ENCODE peak calls at places on chromosomes 16 and 17, in five cellular contexts. X is mesendoderm, C is trophoblast cell, O is IMR-90, R is neuronal stem cell. P is an unnamed sample.

GRCh38 chr16:87834668-87835473 is 34.4 kb downstream of the SLC7A5 start:
- DNase-seq in X (no peak), C (no peak), O (peak), R (no peak), P (no peak)

GRCh38 chr17:38742431-38743308 is 5.5 kb downstream of the PCGF2 start:
- DNase-seq in R (no peak), X (no peak), C (no peak), O (peak), P (no peak)

GRCh38 chr17:5122586-5123342 is 6.9 kb downstream of the USP6 start:
- DNase-seq in R (peak), O (no peak), C (no peak), X (peak), P (peak)

GRCh38 chr17:74938194-74938950 is 2.7 kb downstream of the OTOP3 start:
- DNase-seq in X (no peak), O (no peak), C (no peak), R (no peak), P (no peak)

GRCh38 chr17:40648326-40648968 is 829 bp upstream of the SMARCE1 start:
- DNase-seq in X (no peak), O (peak), R (peak), C (peak), P (no peak)

GRCh38 chr17:81684442-81684911 is 666 bp downstream of the HGS start:
- DNase-seq in X (peak), C (no peak), O (peak), R (no peak), P (no peak)

GRCh38 chr17:16935786-16936185 is 36.1 kb downstream of the TNFRSF13B start:
- DNase-seq in C (no peak), X (no peak), O (no peak), R (no peak), P (peak)

GRCh38 chr17:78419970-78420820 is 41.7 kb downstream of the PGS1 start:
- DNase-seq in X (no peak), R (no peak), O (no peak), C (no peak), P (no peak)

GRCh38 chr16:14004719-14005315 is 66.3 kb upstream of the MRTFB start:
- DNase-seq in O (no peak), C (no peak), X (no peak), R (no peak), P (no peak)

GRCh38 chr16:49876716-49877129 is 20.8 kb upstream of the ZNF423 start:
- DNase-seq in O (no peak), C (peak), R (peak), X (peak), P (peak)

GRCh38 chr17:81481011-81481799 is 31.4 kb downstream of the ACTG1 start:
- DNase-seq in C (no peak), R (peak), X (peak), O (peak), P (peak)

GRCh38 chr16:70614208-70614951 is 32.0 kb upstream of the IL34 start:
- DNase-seq in C (no peak), X (no peak), O (no peak), R (no peak), P (peak)

GRCh38 chr16:46859719-46860152 is 24.4 kb upstream of the GPT2 start:
- DNase-seq in X (peak), C (peak), R (no peak), O (peak), P (no peak)

GRCh38 chr17:74452027-74452840 is 14.2 kb upstream of the CD300A start:
- DNase-seq in R (no peak), O (no peak), C (no peak), X (peak), P (peak)

GRCh38 chr17:64599187-64599676 is 62.9 kb downstream of the SMURF2 start:
- DNase-seq in C (no peak), R (no peak), X (no peak), O (no peak), P (peak)

GRCh38 chr17:60421273-60422161 is 772 bp upstream of the CHCT1 start:
- DNase-seq in X (peak), C (peak), O (peak), R (peak), P (peak)

GRCh38 chr16:68116256-68116853 is 31.2 kb downstream of the NFATC3 start:
- DNase-seq in R (no peak), X (no peak), O (peak), C (no peak), P (no peak)

GRCh38 chr17:68301438-68301959 is 10.2 kb downstream of the ARSG start:
- DNase-seq in C (peak), R (no peak), X (peak), O (no peak), P (no peak)

GRCh38 chr17:67500677-67501300 is 123.7 kb downstream of the PITPNC1 start:
- DNase-seq in O (no peak), C (peak), X (no peak), R (no peak), P (peak)

GRCh38 chr17:38464723-38465419 is 36.6 kb downstream of the ARHGAP23 start:
- DNase-seq in R (no peak), X (no peak), O (peak), C (no peak), P (no peak)

GRCh38 chr16:55539049-55539448 is 27.4 kb upstream of the CAPNS2 start:
- DNase-seq in X (no peak), C (no peak), R (no peak), O (peak), P (no peak)

DNA sequence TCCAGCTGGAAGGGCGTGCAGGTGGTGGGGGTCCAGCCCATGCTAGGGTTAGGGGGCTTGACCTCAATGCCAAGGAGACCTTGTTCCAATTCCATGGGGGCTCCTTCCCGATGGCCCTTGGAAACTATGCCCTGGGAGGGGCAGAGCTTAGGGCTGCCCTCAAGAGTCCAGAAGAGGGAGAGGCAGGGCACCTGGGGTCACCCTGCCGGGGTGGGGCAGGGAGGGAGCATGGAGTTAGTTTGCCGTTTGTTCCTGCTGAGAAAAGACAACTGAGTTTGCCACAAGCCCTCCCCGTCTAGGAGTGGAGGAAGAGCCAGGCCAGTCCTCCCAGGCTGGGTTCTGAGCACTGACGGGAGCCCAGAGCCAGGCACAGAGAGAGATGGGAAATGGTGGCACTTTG is 21.4 kb downstream of the MMP15 start:
- DNase-seq in C (no peak), X (no peak), O (no peak), R (no peak), P (no peak)
- H3K4me2 ChIP-seq in C (no peak), X (no peak), O (no peak), R (no peak), P (no peak)

GRCh38 chr16:89096042-89096717 is 2.5 kb downstream of the ACSF3 start:
- DNase-seq in R (no peak), O (no peak), C (no peak), X (no peak), P (no peak)

GRCh38 chr16:89095401-89095974 is 1.8 kb downstream of the ACSF3 start:
- DNase-seq in X (no peak), R (no peak), O (no peak), C (no peak), P (no peak)

GRCh38 chr16:89092013-89092412 is 1.6 kb upstream of the ACSF3 start:
- DNase-seq in X (no peak), R (no peak), C (no peak), O (no peak), P (no peak)

GRCh38 chr16:89094252-89094901 is 725 bp downstream of the ACSF3 start:
- DNase-seq in C (peak), X (peak), O (no peak), R (no peak), P (no peak)

DNA sequence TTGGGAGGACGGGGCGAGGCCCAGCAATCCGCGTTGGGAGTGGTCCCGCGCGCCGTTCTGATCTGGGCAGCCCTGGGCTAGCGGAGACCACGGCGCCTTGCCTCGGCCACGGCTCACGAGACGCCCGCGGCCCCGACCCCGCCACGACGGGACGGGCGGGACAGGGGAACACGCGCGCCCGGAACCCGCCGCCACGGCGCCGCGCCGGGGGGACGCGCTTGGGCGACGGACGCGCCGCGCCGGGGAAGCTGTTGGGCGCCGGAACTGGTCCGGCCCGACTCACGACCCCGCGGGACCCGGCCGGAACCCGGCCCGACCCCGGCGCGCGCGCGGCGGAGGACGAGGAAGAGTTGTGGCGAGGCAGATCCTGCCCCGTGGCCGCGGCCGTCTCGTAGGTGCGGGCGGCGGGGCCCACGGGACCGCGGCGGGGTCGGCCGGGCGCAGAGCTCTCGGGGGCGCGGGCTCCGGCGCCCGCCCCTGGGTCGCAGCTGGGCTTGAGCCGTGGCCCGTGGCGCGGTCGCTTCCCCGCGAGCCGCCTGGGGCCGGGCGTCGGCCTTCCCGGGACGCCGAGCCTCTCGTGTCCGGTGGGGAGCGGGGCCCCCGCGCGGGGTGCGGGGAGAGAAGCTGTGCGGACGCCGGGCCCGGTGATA is at the start of gene ACSF3:
- DNase-seq in C (no peak), O (peak), R (peak), X (peak), P (no peak)
- H3K18ac ChIP-seq in C (peak), O (no peak), R (peak), X (peak), P (peak)

DNA sequence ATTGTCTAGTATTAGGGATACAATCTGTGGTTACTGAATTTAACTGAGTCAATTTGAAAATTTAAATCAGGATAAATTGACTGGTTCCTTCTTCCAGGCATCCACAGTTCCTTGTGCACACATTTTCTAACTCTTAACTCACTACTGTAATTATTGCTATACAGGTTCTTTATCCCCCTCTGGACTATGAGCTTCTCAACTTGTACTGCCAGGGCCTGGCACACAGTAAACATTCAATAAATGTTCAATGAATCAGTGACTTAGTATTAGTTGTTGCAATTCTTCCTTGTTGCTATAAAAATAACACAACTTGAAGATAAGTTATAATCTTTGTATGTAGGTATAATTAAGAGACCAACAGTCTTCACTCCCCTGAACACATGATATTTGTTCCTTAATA is 67.9 kb downstream of the SSH2 start:
- DNase-seq in O (no peak), X (no peak), R (no peak), C (no peak), P (no peak)
- H3K4me2 ChIP-seq in O (no peak), X (no peak), R (no peak), C (no peak), P (no peak)

GRCh38 chr16:3728424-3729160 is 11.3 kb upstream of the TRAP1 start:
- DNase-seq in R (no peak), X (no peak), C (no peak), O (no peak), P (no peak)
- H3K18ac ChIP-seq in R (no peak), X (no peak), C (no peak), O (no peak), P (no peak)

GRCh38 chr17:76461765-76462555 is 5.4 kb upstream of the AANAT start:
- DNase-seq in R (no peak), X (no peak), O (no peak), C (no peak), P (no peak)
- H3K4me2 ChIP-seq in R (no peak), X (no peak), O (no peak), C (no peak), P (no peak)

GRCh38 chr17:50036455-50037320 is 19.2 kb upstream of the ITGA3 start:
- DNase-seq in R (no peak), C (no peak), X (no peak), O (no peak), P (no peak)
- H3K18ac ChIP-seq in R (peak), C (no peak), X (no peak), O (peak), P (no peak)

GRCh38 chr16:22027633-22028032 is 19.7 kb downstream of the MOSMO start:
- DNase-seq in C (no peak), X (no peak), O (no peak), R (no peak), P (no peak)
- H3K4me2 ChIP-seq in C (no peak), X (no peak), O (peak), R (no peak), P (no peak)

GRCh38 chr16:88923450-88923849 is 53.6 kb downstream of the CBFA2T3 start:
- DNase-seq in C (no peak), R (no peak), X (no peak), O (no peak), P (no peak)
- H3K18ac ChIP-seq in C (no peak), R (peak), X (no peak), O (no peak), P (no peak)

GRCh38 chr17:82889496-82890338 is 49.9 kb upstream of the ZNF750 start:
- DNase-seq in R (no peak), C (peak), O (no peak), X (peak), P (no peak)

GRCh38 chr17:82891911-82892310 is 52.1 kb upstream of the ZNF750 start:
- DNase-seq in X (no peak), O (no peak), R (no peak), C (no peak), P (no peak)

GRCh38 chr17:82890339-82890730 is 50.5 kb upstream of the ZNF750 start:
- DNase-seq in X (no peak), R (no peak), O (no peak), C (no peak), P (no peak)

GRCh38 chr17:82892869-82893565 is 53.2 kb upstream of the ZNF750 start:
- DNase-seq in X (no peak), R (no peak), C (no peak), O (peak), P (no peak)

GRCh38 chr17:82890926-82891678 is 51.3 kb upstream of the ZNF750 start:
- DNase-seq in R (no peak), C (no peak), X (no peak), O (no peak), P (no peak)
- H3K4me2 ChIP-seq in R (no peak), C (no peak), X (no peak), O (no peak), P (no peak)

GRCh38 chr16:4291699-4292098 is 18.9 kb upstream of the TFAP4 start:
- DNase-seq in O (no peak), R (no peak), X (no peak), C (no peak), P (no peak)

GRCh38 chr16:4290236-4290830 is 17.5 kb upstream of the TFAP4 start:
- DNase-seq in C (peak), R (no peak), X (peak), O (peak), P (no peak)

GRCh38 chr16:4285167-4285566 is 12.3 kb upstream of the TFAP4 start:
- DNase-seq in C (no peak), X (no peak), R (no peak), O (no peak), P (no peak)

GRCh38 chr16:4283939-4284338 is 11.1 kb upstream of the TFAP4 start:
- DNase-seq in C (peak), X (peak), O (peak), R (no peak), P (no peak)

DNA sequence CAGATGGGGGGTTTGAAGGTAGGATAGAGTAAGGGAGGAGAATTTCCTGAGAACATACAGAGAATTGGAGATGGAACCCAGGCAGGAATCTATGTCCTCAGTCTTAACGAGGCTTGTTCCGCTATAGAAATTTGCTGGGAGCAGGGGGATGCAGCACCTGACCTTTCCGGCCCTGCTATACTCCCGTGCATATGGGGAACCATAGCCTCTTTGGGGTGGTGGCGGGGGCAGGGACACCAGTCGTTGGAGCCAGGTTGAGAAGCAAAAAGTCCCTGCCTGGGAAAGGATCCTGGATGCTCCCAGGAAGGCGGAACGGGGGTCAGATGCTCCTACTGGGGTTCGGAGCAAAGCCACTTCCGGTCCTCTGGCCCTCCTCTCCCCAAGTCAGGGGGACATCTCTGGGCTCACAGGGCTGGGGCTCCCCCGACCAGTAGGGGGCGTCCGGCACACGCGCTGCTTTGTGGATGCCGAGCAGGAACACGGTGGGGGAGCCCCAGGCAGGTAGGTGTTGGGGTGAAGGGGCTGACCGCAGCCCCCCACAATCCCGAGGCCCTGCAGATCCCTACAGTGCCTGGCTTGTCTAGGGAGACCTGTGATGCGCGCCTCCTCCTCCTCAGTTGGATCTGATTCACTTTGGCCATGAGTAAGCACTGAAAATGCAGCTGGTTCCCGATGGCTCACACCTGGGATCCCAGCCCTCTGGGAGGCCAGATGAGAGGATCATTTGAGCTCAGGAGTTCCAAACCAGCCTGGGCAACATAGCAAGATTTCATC is 15.5 kb upstream of the TFAP4 start:
- DNase-seq in X (peak), C (peak), R (peak), O (peak), P (peak)
- H3K18ac ChIP-seq in X (no peak), C (no peak), R (peak), O (no peak), P (no peak)